ENCODE peak calls at places on chromosomes 12 and 14, in eight cellular contexts. B is suprapubic skin, O is cardiac muscle cell, Z is nephron progenitor cell, E is left lung, L is lower leg skin, Q is PC-3, I is astrocyte of the spinal cord. W is an unnamed sample.

GRCh38 chr14:104603623-104604401 is 760 bp downstream of the TMEM179 start:
- DNase-seq in B (peak; percentile 76), Q (no peak), I (no peak), L (no peak), E (peak; percentile 19), Z (no peak), O (no peak), W (no peak)

GRCh38 chr12:95998611-95999300 is 2.6 kb upstream of the HAL start:
- DNase-seq in Z (peak; percentile 33), E (no peak), B (no peak), L (no peak), I (peak; percentile 61), O (peak; percentile 78), Q (peak; percentile 63), W (peak; percentile 28)

GRCh38 chr12:98126637-98127335 is 388.6 kb upstream of the TMPO start:
- DNase-seq in L (no peak), B (no peak), E (no peak), O (no peak), Q (no peak), Z (peak; percentile 5), I (no peak), W (no peak)

GRCh38 chr14:20798318-20798717 is 4.3 kb downstream of the RNASE1 start:
- DNase-seq in Q (no peak), E (no peak), O (no peak), L (no peak), I (no peak), B (no peak), Z (no peak), W (no peak)

GRCh38 chr14:75280448-75280830 is 1.8 kb downstream of the FOS start:
- DNase-seq in I (no peak), B (no peak), L (no peak), E (no peak), Z (no peak), Q (no peak), O (no peak), W (no peak)

GRCh38 chr12:22256634-22257033 is 77.9 kb downstream of the ST8SIA1 start:
- DNase-seq in Z (no peak), O (no peak), E (no peak), I (no peak), Q (no peak), L (no peak), B (no peak), W (no peak)

GRCh38 chr14:106518054-106518943 is 991.9 kb downstream of the TMEM121 start:
- DNase-seq in O (no peak), Q (no peak), I (no peak), E (no peak), Z (no peak), B (no peak), L (no peak), W (no peak)

GRCh38 chr14:75806247-75806876 is 145.3 kb downstream of the TTLL5 start:
- DNase-seq in E (no peak), Z (no peak), I (no peak), B (no peak), Q (no peak), O (no peak), L (no peak), W (no peak)

GRCh38 chr12:52531563-52532300 is 11.5 kb upstream of the KRT5 start:
- DNase-seq in Q (no peak), I (no peak), B (no peak), O (no peak), E (no peak), L (no peak), Z (no peak), W (no peak)

GRCh38 chr12:59446156-59446555 is 149.7 kb upstream of the SLC16A7 start:
- DNase-seq in E (no peak), I (no peak), O (no peak), Z (no peak), B (no peak), Q (no peak), L (no peak), W (no peak)

GRCh38 chr14:106228541-106229158 is 702.3 kb downstream of the TMEM121 start:
- DNase-seq in B (no peak), O (no peak), E (no peak), I (no peak), Z (no peak), Q (no peak), L (no peak), W (no peak)

GRCh38 chr14:24439830-24440605 is 2.6 kb downstream of the SDR39U1 start:
- DNase-seq in B (no peak), I (no peak), Z (no peak), L (no peak), O (no peak), E (no peak), Q (no peak), W (no peak)

GRCh38 chr12:108685469-108686247 is 45.7 kb downstream of the CORO1C start:
- DNase-seq in Z (no peak), Q (no peak), B (no peak), E (no peak), L (no peak), O (no peak), I (peak; percentile 52), W (no peak)

GRCh38 chr12:10354502-10354901 is 35.3 kb downstream of the KLRK1 start:
- DNase-seq in Z (no peak), B (no peak), Q (peak; percentile 46), L (no peak), O (no peak), E (peak; percentile 61), I (peak; percentile 55), W (no peak)

GRCh38 chr12:110906516-110906915 is 13.9 kb downstream of the MYL2 start:
- DNase-seq in O (no peak), Q (no peak), I (no peak), E (no peak), B (no peak), Z (no peak), L (no peak), W (no peak)
- TF ChIP-seq CTCF in O (no peak), Q (no peak), I (no peak), E (no peak), B (no peak), Z (no peak), L (no peak), W (no peak)

DNA sequence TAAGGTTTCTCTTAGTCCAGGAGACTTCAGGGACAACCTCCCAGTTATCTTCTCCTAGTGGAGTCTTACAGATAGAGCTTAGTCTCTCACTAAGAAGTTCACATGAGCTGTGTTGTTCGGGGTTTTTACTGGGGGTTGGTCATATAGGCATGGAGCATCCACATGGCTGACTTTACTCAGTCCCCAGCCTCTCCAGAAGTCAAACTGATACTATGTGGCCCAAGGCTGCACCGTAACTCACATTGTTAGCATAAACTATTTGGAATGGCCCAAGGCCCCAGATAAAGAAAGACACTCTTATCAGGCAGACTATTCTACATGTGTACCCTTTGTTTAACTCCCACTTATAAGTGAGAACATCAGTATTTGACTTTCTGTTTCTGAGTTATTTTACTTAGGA is 23.2 kb downstream of the GPR137C start:
- DNase-seq in Q (no peak), I (no peak), L (no peak), Z (no peak), B (no peak), O (no peak), E (no peak), W (no peak)
- TF ChIP-seq CTCF in Q (no peak), I (no peak), L (no peak), Z (no peak), B (no peak), O (no peak), E (no peak), W (no peak)

GRCh38 chr12:90945070-90945649 is 9.8 kb downstream of the CCER1 start:
- DNase-seq in O (peak; percentile 48), L (no peak), Q (peak; percentile 64), E (no peak), Z (no peak), B (no peak), I (peak; percentile 52), W (no peak)
- TF ChIP-seq CTCF in O (peak; percentile 59), L (no peak), Q (peak; percentile 78), E (no peak), Z (peak; percentile 52), B (peak; percentile 34), I (peak; percentile 39), W (peak; percentile 77)

GRCh38 chr14:74085828-74086227 is 1.1 kb downstream of the LIN52 start:
- DNase-seq in E (no peak), I (no peak), B (no peak), Q (no peak), O (no peak), L (no peak), Z (no peak), W (no peak)

GRCh38 chr14:74085047-74085637 is 386 bp downstream of the LIN52 start:
- DNase-seq in Z (peak; percentile 42), L (peak; percentile 84), B (no peak), Q (peak; percentile 21), I (peak; percentile 38), E (no peak), O (peak; percentile 36), W (no peak)

GRCh38 chr14:74083161-74083560 is 1.1 kb downstream of the ALDH6A1 start:
- DNase-seq in E (no peak), I (no peak), Z (no peak), Q (no peak), L (no peak), B (no peak), O (no peak), W (no peak)

GRCh38 chr14:74083784-74084276 is 423 bp downstream of the ALDH6A1 start:
- DNase-seq in B (no peak), I (no peak), Q (no peak), L (no peak), O (no peak), Z (no peak), E (no peak), W (no peak)

DNA sequence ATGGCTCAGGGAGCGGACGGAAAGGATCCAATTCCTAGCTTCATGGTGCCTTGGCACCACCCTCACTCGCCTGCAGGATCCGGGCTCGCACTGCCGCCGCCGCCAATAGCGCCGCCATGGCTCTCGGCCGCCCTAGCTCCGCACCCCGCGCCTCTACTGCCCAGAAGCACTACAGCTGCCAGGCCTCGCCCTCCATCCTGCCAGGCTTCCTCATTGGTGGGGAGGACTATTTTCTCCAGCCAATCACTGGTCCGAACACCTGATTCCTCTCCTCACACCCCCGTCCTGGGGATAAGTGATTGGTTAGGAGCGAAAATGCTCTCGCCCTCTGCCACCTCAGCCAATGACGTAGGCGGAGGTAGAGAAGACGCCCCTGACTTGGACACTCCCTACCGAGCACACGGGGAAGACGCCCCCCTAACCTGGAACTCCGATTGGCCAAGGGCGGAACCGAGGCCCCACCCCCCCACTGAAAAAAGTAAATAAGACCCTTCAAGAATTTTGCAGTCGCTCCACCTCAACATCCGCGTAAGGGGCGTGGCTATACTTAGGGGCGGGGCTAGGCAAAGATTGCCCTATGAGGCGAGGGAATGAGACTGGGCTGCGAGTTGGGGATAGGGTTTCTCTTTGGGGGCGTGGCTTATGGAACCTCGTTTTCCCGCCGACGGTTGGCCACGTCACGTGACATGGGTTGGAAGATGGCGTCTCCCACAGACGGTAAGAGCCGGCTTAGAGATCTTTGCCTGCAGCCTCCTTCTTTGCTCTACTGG is at the start of the genes ALDH6A1 and LIN52:
- DNase-seq in Z (peak; percentile 100), B (peak; percentile 100), Q (peak; percentile 100), I (peak; percentile 100), L (peak; percentile 100), E (peak; percentile 99), O (peak; percentile 99), W (peak; percentile 97)
- TF ChIP-seq CTCF in Z (no peak), B (no peak), Q (no peak), I (no peak), L (no peak), E (no peak), O (no peak), W (no peak)

W was measured in D721Med.